ENCODE peak calls at places on chromosome 21, in four cellular contexts. R is prostate gland, Y is right lobe of liver, L is cardiac muscle cell. E is an unnamed sample.

GRCh38 chr21:25881524-25882376 is 147.0 kb downstream of the GABPA start:
- DNase-seq in Y (peak), L (peak), R (peak), E (peak)

GRCh38 chr21:16124397-16125130 is 394.8 kb downstream of the USP25 start:
- DNase-seq in L (no peak), Y (no peak), R (no peak), E (peak)

GRCh38 chr21:17527240-17527639 is 14.4 kb downstream of the CXADR start:
- DNase-seq in Y (no peak), L (no peak), R (peak), E (peak)

GRCh38 chr21:27306821-27307746 is 340.2 kb upstream of the ADAMTS5 start:
- DNase-seq in R (no peak), L (no peak), Y (no peak), E (no peak)

GRCh38 chr21:28540514-28540913 is 452.2 kb downstream of the LTN1 start:
- DNase-seq in R (no peak), Y (no peak), L (no peak), E (peak)

GRCh38 chr21:18275740-18276139 is 31.1 kb downstream of the CHODL start:
- DNase-seq in Y (no peak), L (no peak), R (no peak), E (no peak)

GRCh38 chr21:26513212-26513611 is 59.9 kb downstream of the CYYR1 start:
- DNase-seq in L (no peak), Y (no peak), R (no peak), E (no peak)

GRCh38 chr21:36806103-36806502 is 107.2 kb downstream of the SIM2 start:
- DNase-seq in Y (no peak), R (no peak), L (no peak), E (no peak)

GRCh38 chr21:31180256-31181088 is 142.2 kb upstream of the KRTAP19-8 start:
- DNase-seq in L (peak), R (no peak), Y (no peak), E (peak)

GRCh38 chr21:37233551-37234146 is 33.5 kb downstream of the VPS26C start:
- DNase-seq in R (no peak), L (no peak), Y (no peak), E (no peak)

GRCh38 chr21:37455504-37455911 is 88.9 kb downstream of the DYRK1A start:
- DNase-seq in Y (no peak), L (no peak), R (no peak), E (no peak)

GRCh38 chr21:29077651-29078090 is 4.2 kb upstream of the CCT8 start:
- DNase-seq in R (peak), L (no peak), Y (no peak), E (no peak)

DNA sequence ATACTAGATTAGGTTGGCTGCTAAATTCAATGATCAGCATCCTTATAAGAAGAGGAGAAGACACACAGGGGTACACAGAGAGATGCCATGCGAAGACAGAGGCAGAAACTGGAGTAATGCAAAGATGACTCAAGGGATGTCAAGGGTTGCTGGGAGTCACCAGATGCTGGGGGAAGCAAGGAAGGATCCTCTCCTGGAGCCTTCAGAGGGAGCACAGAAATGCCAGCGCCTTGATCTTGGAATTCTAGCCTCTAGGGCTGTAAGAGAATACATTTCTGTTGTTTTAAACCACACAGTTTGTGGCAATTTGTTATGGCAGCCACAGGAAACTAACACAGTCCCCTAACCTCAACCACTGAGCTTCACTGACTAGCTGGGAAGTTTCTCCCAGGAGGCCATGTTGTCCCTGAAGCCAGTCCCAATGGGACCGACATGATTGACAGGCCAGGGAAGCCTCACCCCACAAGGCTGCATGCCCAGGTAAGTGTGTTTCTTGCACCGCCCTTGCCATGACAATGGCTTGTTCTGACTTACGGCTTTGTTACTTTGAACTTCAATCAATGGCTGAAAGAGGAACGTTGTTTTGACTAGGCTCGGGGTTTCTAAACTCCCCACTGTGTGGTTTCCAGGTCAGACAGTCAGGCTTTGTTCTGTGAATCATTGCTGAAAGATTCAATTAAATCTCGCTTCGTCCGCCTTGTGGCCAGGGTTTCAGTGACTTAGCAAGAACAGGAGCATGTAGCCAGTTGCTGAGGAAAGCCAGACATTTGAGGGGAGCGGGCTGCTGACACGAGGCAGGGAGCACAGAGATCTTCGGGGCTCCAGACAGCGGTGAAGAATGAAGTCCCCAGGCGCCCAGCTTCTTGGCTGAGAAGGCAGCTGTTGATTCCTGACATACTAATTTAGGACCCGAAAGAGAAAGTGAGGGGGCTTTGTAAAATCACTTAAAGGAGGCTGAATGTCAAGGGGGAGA is 62.3 kb downstream of the RUNX1 start:
- DNase-seq in R (no peak), Y (no peak), L (no peak), E (peak)
- TF ChIP-seq CTCF in R (no peak), Y (no peak), L (peak), E (peak)

DNA sequence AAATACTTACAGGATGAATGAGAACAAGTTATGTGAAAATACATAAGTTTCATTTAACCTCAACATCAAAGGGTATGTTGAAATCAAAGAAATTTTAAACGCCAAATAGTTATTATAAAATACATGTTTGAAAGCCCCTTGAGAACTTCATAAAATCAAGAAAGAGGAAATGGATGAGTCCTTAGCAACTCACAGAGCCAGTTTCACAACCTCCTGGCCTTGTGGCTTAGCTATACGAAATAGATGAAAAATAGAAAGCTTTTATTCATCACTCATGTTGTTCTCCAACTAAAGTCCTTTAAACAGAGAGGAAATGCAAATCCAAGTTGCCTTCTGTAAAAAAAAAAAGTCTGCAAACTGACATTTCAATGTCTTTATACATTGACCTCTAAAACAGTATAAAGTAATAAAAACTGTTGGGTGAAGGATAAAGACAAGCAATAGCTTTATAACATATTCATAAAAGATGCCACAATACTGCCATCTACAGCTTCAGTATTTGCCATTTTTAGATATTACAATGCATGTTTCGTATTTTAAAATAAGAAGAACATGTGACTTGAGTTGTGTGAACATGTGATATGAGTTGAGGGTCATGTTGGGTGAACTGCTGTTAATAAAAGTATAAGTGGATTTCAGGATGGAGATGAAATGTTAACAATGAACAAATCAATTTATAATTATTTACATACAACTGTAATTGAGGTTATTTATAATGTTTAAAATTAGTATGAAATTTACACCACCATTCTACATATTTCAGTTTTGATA is 847.7 kb downstream of the MRPL39 start:
- DNase-seq in Y (no peak), R (no peak), L (no peak), E (no peak)
- TF ChIP-seq CTCF in Y (no peak), R (no peak), L (no peak), E (no peak)

DNA sequence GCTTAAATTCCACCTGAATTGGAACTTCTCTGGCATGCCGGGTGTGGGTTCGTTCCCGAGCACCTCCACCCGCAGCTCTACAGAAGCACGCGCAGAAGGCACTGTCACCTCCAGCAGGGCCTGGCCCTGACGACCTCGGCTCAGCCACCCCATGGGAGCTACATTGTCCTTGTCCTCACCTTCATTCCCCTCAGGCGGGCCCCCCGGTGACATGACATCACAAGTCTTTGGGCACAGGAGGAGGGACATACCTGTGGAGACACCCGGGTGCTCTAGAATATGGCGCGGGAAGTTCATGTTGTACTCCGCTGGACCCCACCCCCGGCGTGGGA is 37.4 kb downstream of the UMODL1 start:
- DNase-seq in Y (no peak), R (no peak), L (no peak), E (no peak)
- TF ChIP-seq CTCF in Y (no peak), R (no peak), L (no peak), E (no peak)

GRCh38 chr21:46097826-46098286 is at the start of gene COL6A2:
- DNase-seq in L (peak), Y (peak), R (peak), E (no peak)
- TF ChIP-seq CTCF in L (peak), Y (peak), R (peak), E (peak)

GRCh38 chr21:43929217-43929971 is 64.4 kb downstream of the AGPAT3 start:
- DNase-seq in L (no peak), R (peak), Y (peak), E (no peak)
- TF ChIP-seq CTCF in L (no peak), R (peak), Y (peak), E (no peak)